ENCODE peak calls at places on chromosomes 4 and X, in six cellular contexts. K is ELR, O is iris pigment epithelial cell, I is astrocyte of the hippocampus, W is neural crest cell, M is GM12864. Z is an unnamed sample.
A peak's percentile ranks its signal among the peaks of the same experiment; 100 is the strongest.

GRCh38 chr4:6109842-6110560 is 90.3 kb downstream of the JAKMIP1 start:
- DNase-seq in K (no peak), O (no peak), I (no peak), W (no peak), M (no peak), Z (no peak)

GRCh38 chr4:3257691-3258482 is 8.9 kb downstream of the MSANTD1 start:
- DNase-seq in K (peak; percentile 84), O (peak; percentile 55), I (peak; percentile 72), W (no peak), M (no peak), Z (peak; percentile 54)

GRCh38 chrX:2262679-2263055 is 238.1 kb downstream of the DHRSX start:
- DNase-seq in K (no peak), O (no peak), I (no peak), W (no peak), M (no peak), Z (no peak)

GRCh38 chr4:47213971-47214370 is 182.6 kb downstream of the GABRB1 start:
- DNase-seq in K (peak; percentile 97), O (peak; percentile 95), I (peak; percentile 90), W (no peak), M (no peak), Z (peak; percentile 54)

GRCh38 chrX:94676285-94676684 is 1002.3 kb downstream of the FAM133A start:
- DNase-seq in K (no peak), O (no peak), I (no peak), W (no peak), M (no peak), Z (no peak)

GRCh38 chrX:19046343-19047215 is 62.7 kb upstream of the PHKA2 start:
- DNase-seq in K (peak; percentile 57), O (peak; percentile 47), I (peak; percentile 3), W (no peak), M (no peak), Z (no peak)

GRCh38 chr4:146927710-146928109 is 18.0 kb downstream of the TTC29 start:
- DNase-seq in K (no peak), O (no peak), I (no peak), W (no peak), M (no peak), Z (no peak)

GRCh38 chr4:185396724-185397402 is at the start of gene ANKRD37:
- DNase-seq in K (no peak), O (peak; percentile 41), I (peak; percentile 63), W (peak; percentile 27), M (no peak), Z (peak; percentile 62)

GRCh38 chr4:82785248-82786003 is 13.2 kb downstream of the SCD5 start:
- DNase-seq in K (peak; percentile 91), O (peak; percentile 94), I (peak; percentile 80), W (no peak), M (no peak), Z (peak; percentile 80)

GRCh38 chr4:56940403-56940802 is 32.7 kb downstream of the REST start:
- DNase-seq in K (no peak), O (no peak), I (no peak), W (no peak), M (no peak), Z (no peak)

GRCh38 chrX:8323356-8323755 is 141.3 kb upstream of the VCX3B start:
- DNase-seq in K (no peak), O (no peak), I (no peak), W (no peak), M (no peak), Z (no peak)

GRCh38 chr4:7067523-7068278 is at the start of gene GRPEL1:
- DNase-seq in K (peak; percentile 99), O (peak; percentile 99), I (peak; percentile 100), W (peak; percentile 99), M (peak; percentile 98), Z (peak; percentile 100)

GRCh38 chr4:74545488-74545887 is 100.6 kb downstream of the AREG start:
- DNase-seq in K (peak; percentile 40), O (peak; percentile 46), I (peak; percentile 41), W (no peak), M (no peak), Z (no peak)

GRCh38 chr4:173573286-173573685 is 43.3 kb upstream of the HAND2 start:
- DNase-seq in K (peak; percentile 3), O (no peak), I (no peak), W (no peak), M (no peak), Z (no peak)

Z was measured in myocyte.